ENCODE peak calls at places on chromosomes 12 and 14, in seven cellular contexts. B, R, I, X, S, K and H are unnamed samples.

GRCh38 chr12:90905691-90906370 is 49.1 kb downstream of the CCER1 start:
- DNase-seq in B (no peak), S (no peak), R (no peak), I (no peak), K (no peak), X (peak; percentile 27), H (no peak)

GRCh38 chr12:78698747-78699146 is 165.8 kb upstream of the SYT1 start:
- DNase-seq in B (no peak), I (no peak), X (peak; percentile 36), S (no peak), K (no peak), R (no peak), H (no peak)

GRCh38 chr14:20417250-20418186 is 4.2 kb upstream of the TEP1 start:
- DNase-seq in I (no peak), B (no peak), S (no peak), R (peak; percentile 77), K (no peak), X (no peak), H (no peak)

GRCh38 chr12:121903202-121903601 is 14.6 kb downstream of the PSMD9 start:
- DNase-seq in B (no peak), S (no peak), X (no peak), R (no peak), K (no peak), I (no peak), H (no peak)

GRCh38 chr12:107847830-107848229 is 73.3 kb downstream of the ASCL4 start:
- DNase-seq in X (no peak), R (no peak), K (no peak), S (no peak), I (no peak), B (no peak), H (no peak)

GRCh38 chr14:69315302-69315701 is 55.3 kb downstream of the GALNT16 start:
- DNase-seq in S (no peak), I (no peak), B (no peak), R (no peak), K (no peak), X (no peak), H (no peak)

GRCh38 chr14:94523265-94523664 is 14.0 kb upstream of the SERPINA12 start:
- DNase-seq in K (no peak), R (no peak), X (no peak), I (no peak), S (no peak), B (no peak), H (no peak)

GRCh38 chr12:31736472-31736871 is 7.7 kb upstream of the AMN1 start:
- DNase-seq in R (no peak), K (peak; percentile 61), X (peak; percentile 82), B (peak; percentile 46), I (no peak), S (peak; percentile 50), H (peak; percentile 60)

GRCh38 chr12:26014085-26014484 is 55.6 kb downstream of the RASSF8 start:
- DNase-seq in I (no peak), R (no peak), S (no peak), B (no peak), K (no peak), X (no peak), H (no peak)

GRCh38 chr12:38771871-38772270 is 133.5 kb downstream of the CPNE8 start:
- DNase-seq in S (no peak), R (no peak), K (no peak), X (no peak), B (no peak), I (no peak), H (no peak)

GRCh38 chr12:15848606-15849005 is 33.6 kb upstream of the STRAP start:
- DNase-seq in I (no peak), S (no peak), B (no peak), X (no peak), K (no peak), R (no peak), H (no peak)

GRCh38 chr12:42135264-42135814 is 9.3 kb downstream of the GXYLT1 start:
- DNase-seq in B (no peak), K (no peak), S (no peak), X (peak; percentile 72), R (no peak), I (no peak), H (no peak)

GRCh38 chr14:85590784-85591183 is 60.8 kb downstream of the FLRT2 start:
- DNase-seq in S (no peak), K (no peak), I (no peak), B (no peak), R (no peak), X (no peak), H (no peak)

GRCh38 chr14:54682578-54682977 is 115.7 kb downstream of the SAMD4A start:
- DNase-seq in R (no peak), K (no peak), X (no peak), B (no peak), I (no peak), S (no peak), H (no peak)

GRCh38 chr14:105335735-105336476 is 21.4 kb downstream of the PACS2 start:
- DNase-seq in R (no peak), B (no peak), K (no peak), X (no peak), S (no peak), I (no peak), H (no peak)

GRCh38 chr12:78210894-78211302 is 380.2 kb downstream of the NAV3 start:
- DNase-seq in X (peak; percentile 87), K (no peak), B (no peak), S (no peak), I (no peak), R (peak; percentile 55), H (no peak)

GRCh38 chr12:1594045-1594294 is 411 bp downstream of the FBXL14 start:
- DNase-seq in B (no peak), S (peak; percentile 22), R (no peak), X (peak; percentile 65), K (no peak), I (peak; percentile 15), H (peak; percentile 58)

GRCh38 chr12:108611884-108612415 is 14.1 kb upstream of the TMEM119 start:
- DNase-seq in R (no peak), I (no peak), S (peak; percentile 35), K (no peak), X (peak; percentile 91), B (no peak), H (peak; percentile 28)

GRCh38 chr12:68971404-68971803 is 38.4 kb upstream of the CPM start:
- DNase-seq in S (no peak), X (peak; percentile 67), B (no peak), I (no peak), K (no peak), R (no peak), H (no peak)

GRCh38 chr12:19507823-19508222 is 68.5 kb downstream of the AEBP2 start:
- DNase-seq in K (no peak), B (no peak), I (no peak), R (no peak), S (no peak), X (no peak), H (no peak)

GRCh38 chr14:101819251-101819990 is 57.9 kb downstream of the PPP2R5C start:
- DNase-seq in R (no peak), B (no peak), X (no peak), K (no peak), I (no peak), S (peak; percentile 56), H (peak; percentile 82)

GRCh38 chr12:102480401-102480800 is at the start of gene IGF1:
- DNase-seq in I (no peak), K (no peak), X (peak; percentile 33), B (no peak), R (no peak), S (no peak), H (no peak)

GRCh38 chr12:98895086-98895651 is 250.1 kb downstream of the APAF1 start:
- DNase-seq in K (no peak), X (no peak), I (no peak), R (no peak), B (no peak), S (no peak), H (no peak)

GRCh38 chr12:13000616-13000934 is 510 bp upstream of the HEBP1 start:
- DNase-seq in B (peak; percentile 21), R (no peak), I (no peak), K (no peak), S (peak; percentile 2), X (no peak), H (no peak)